ENCODE peak calls at places on chromosomes 6 and 20, in six cellular contexts. F, Y, B, M, N and O are unnamed samples.

GRCh38 chr6:44009425-44010321 is 117.6 kb downstream of the MRPL14 start:
- DNase-seq in F (no peak), Y (no peak), B (no peak), M (no peak), N (no peak), O (no peak)

GRCh38 chr6:5082487-5083306 is 2.4 kb upstream of the PPP1R3G start:
- DNase-seq in F (no peak), Y (no peak), B (peak; percentile 87), M (no peak), N (peak; percentile 14), O (peak; percentile 10)

GRCh38 chr6:85362652-85363310 is 87.1 kb upstream of the NT5E start:
- DNase-seq in F (no peak), Y (no peak), B (no peak), M (no peak), N (no peak), O (no peak)

GRCh38 chr20:47432251-47433210 is 69.2 kb upstream of the NCOA3 start:
- DNase-seq in F (no peak), Y (no peak), B (peak; percentile 71), M (no peak), N (peak; percentile 52), O (peak; percentile 61)

GRCh38 chr6:107735906-107736635 is 88.0 kb downstream of the SCML4 start:
- DNase-seq in F (no peak), Y (no peak), B (no peak), M (no peak), N (no peak), O (no peak)

GRCh38 chr20:63831696-63832686 is 927 bp upstream of the ZBTB46 start:
- DNase-seq in F (no peak), Y (no peak), B (peak; percentile 64), M (peak; percentile 76), N (peak; percentile 49), O (peak; percentile 4)

GRCh38 chr6:118709859-118710350 is 58.5 kb upstream of the CEP85L start:
- DNase-seq in F (peak; percentile 85), Y (no peak), B (no peak), M (no peak), N (peak; percentile 92), O (no peak)

GRCh38 chr6:129364037-129364436 is 345.9 kb downstream of the ARHGAP18 start:
- DNase-seq in F (no peak), Y (no peak), B (no peak), M (no peak), N (no peak), O (no peak)

GRCh38 chr20:50101900-50102299 is 11.1 kb downstream of the UBE2V1 start:
- DNase-seq in F (no peak), Y (no peak), B (no peak), M (no peak), N (peak; percentile 39), O (no peak)

GRCh38 chr20:10649817-10650200 is 24.0 kb downstream of the JAG1 start:
- DNase-seq in F (no peak), Y (no peak), B (no peak), M (no peak), N (no peak), O (no peak)

GRCh38 chr6:113879186-113880096 is 22.3 kb downstream of the MARCKS start:
- DNase-seq in F (peak; percentile 47), Y (no peak), B (peak; percentile 67), M (no peak), N (peak; percentile 66), O (peak; percentile 68)

GRCh38 chr6:73644941-73645591 is 8.7 kb downstream of the SLC17A5 start:
- DNase-seq in F (no peak), Y (no peak), B (no peak), M (no peak), N (no peak), O (no peak)

GRCh38 chr6:139099984-139100383 is 34.9 kb upstream of the HECA start:
- DNase-seq in F (peak; percentile 57), Y (no peak), B (no peak), M (no peak), N (no peak), O (no peak)

GRCh38 chr20:25058051-25058796 is at the start of gene ACSS1:
- DNase-seq in F (peak; percentile 62), Y (no peak), B (no peak), M (peak; percentile 64), N (no peak), O (no peak)

GRCh38 chr6:90537723-90538407 is 49.0 kb downstream of the MAP3K7 start:
- DNase-seq in F (peak; percentile 1), Y (no peak), B (no peak), M (no peak), N (peak; percentile 23), O (no peak)

GRCh38 chr20:55888655-55889054 is 116.7 kb downstream of the CBLN4 start:
- DNase-seq in F (no peak), Y (peak; percentile 6), B (no peak), M (no peak), N (no peak), O (no peak)

DNA sequence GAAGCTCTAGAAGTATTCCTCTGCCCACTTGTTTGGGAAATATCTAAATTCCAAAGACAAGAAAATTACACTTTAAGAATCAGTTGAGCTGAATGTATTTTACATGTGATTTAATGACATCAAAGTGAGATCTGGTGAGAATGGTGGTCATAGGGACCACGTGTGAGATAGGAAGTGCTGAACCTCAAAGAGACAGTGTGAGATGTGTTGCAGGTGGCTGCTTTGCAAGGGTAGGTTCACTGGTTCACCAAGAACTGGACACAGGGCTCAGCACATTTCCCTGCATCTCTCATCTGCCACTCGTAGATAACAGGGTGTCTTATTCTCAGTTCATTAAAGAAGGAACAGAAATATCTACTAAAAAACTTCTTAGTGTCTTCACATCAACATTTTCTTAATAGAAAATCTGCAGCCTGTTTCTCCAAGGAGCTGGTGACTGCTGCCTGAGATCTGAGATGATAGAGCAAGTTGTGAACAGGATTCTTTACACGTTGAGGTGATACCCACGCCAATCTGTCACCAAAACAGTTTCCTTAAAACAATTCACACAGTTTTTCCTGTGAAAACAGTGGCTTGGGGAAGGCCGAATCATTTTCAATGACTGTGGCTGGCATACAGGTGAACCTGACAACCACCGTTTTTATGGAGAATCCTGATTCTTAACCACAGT is 7.2 kb downstream of the CCR6 start:
- DNase-seq in F (no peak), Y (no peak), B (no peak), M (no peak), N (no peak), O (no peak)
- TF ChIP-seq ZNF274 in F (no peak), Y (no peak), B (no peak), M (no peak), N (no peak), O (no peak)

GRCh38 chr6:10276106-10276505 is 138.8 kb downstream of the TFAP2A start:
- DNase-seq in F (no peak), Y (no peak), B (no peak), M (no peak), N (no peak), O (no peak)

GRCh38 chr6:10276888-10277287 is 138.0 kb downstream of the TFAP2A start:
- DNase-seq in F (no peak), Y (no peak), B (no peak), M (no peak), N (no peak), O (no peak)

DNA sequence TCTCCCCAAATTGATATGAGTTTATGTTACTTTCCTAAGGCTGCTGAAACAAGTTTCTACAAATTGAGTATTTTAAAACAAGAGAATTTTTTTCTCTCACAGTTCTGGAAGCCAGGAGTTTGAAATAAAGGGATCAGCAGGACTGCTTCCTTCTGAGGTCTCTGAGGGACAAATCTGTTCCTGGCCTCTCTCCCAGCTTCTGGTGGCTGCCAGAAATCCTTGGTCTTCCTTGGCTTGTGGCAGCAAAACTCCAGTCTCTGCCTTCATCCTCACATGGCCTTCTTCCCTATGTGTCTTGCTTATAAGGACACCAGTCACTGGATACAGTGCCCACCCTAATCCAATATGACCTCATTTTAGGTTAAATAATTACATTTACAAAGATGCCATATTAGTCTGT is 136.1 kb downstream of the TFAP2A start:
- DNase-seq in F (no peak), Y (no peak), B (no peak), M (no peak), N (no peak), O (no peak)
- TF ChIP-seq ZNF274 in F (no peak), Y (no peak), B (no peak), M (no peak), N (no peak), O (no peak)

GRCh38 chr20:3071610-3072529 is at the start of gene OXT:
- DNase-seq in F (no peak), Y (no peak), B (no peak), M (peak; percentile 74), N (no peak), O (no peak)
- TF ChIP-seq ZNF274 in F (no peak), Y (no peak), B (peak; percentile 39), M (no peak), N (no peak), O (no peak)

DNA sequence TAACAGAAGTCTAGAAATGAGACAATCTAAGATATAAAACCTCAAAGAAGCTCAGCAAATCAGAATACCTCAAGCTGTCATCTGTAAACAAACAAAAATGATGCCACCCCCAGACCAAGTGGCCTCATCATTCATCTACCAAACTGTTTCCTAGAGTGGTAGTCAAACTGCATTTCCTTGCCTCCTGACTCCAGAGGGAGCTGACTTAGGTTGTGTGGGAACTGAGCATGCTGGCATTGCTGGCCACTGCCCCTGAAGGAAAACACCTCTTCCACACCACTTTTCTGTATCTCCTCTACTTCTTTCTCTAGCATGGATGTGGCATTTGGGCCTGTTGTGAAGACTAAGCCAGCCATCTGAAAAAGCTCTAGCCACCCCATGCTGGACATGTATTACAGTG is 56.3 kb downstream of the ZHX3 start:
- DNase-seq in F (no peak), Y (no peak), B (no peak), M (no peak), N (no peak), O (no peak)
- TF ChIP-seq ZNF274 in F (no peak), Y (no peak), B (no peak), M (no peak), N (no peak), O (no peak)

GRCh38 chr6:157990321-157991066 is 8.8 kb downstream of the SYNJ2 start:
- DNase-seq in F (no peak), Y (no peak), B (no peak), M (no peak), N (no peak), O (no peak)
- TF ChIP-seq ZNF274 in F (no peak), Y (no peak), B (no peak), M (no peak), N (no peak), O (no peak)